ENCODE peak calls at places on chromosomes 12 and 14, in five cellular contexts. F, C, B, R and Z are unnamed samples.

GRCh38 chr14:54692261-54692861 is 125.4 kb downstream of the SAMD4A start:
- DNase-seq in F (no peak), R (no peak), B (no peak), C (no peak), Z (no peak)

GRCh38 chr14:104438166-104438887 is 141.2 kb upstream of the C14orf180 start:
- DNase-seq in R (no peak), F (no peak), C (peak; percentile 58), B (no peak), Z (no peak)

GRCh38 chr14:29240046-29240445 is 473.5 kb downstream of the FOXG1 start:
- DNase-seq in F (no peak), R (no peak), B (no peak), C (no peak), Z (no peak)

GRCh38 chr12:11712491-11712890 is 63.0 kb downstream of the ETV6 start:
- DNase-seq in F (no peak), C (no peak), R (no peak), B (no peak), Z (no peak)

GRCh38 chr14:92690171-92691011 is 58.0 kb downstream of the LGMN start:
- DNase-seq in R (peak; percentile 33), F (no peak), B (peak; percentile 63), C (peak; percentile 73), Z (no peak)

GRCh38 chr12:122125452-122126341 is 47.1 kb downstream of the MLXIP start:
- DNase-seq in F (no peak), C (peak; percentile 49), R (no peak), B (peak; percentile 68), Z (no peak)

GRCh38 chr12:55899035-55899434 is 28.7 kb downstream of the PYM1 start:
- DNase-seq in C (no peak), R (no peak), B (no peak), F (no peak), Z (no peak)

GRCh38 chr12:111747333-111747732 is 19.4 kb upstream of the ALDH2 start:
- DNase-seq in R (no peak), B (no peak), F (no peak), C (peak; percentile 23), Z (no peak)

GRCh38 chr12:132045751-132046150 is 96.0 kb downstream of the EP400 start:
- DNase-seq in C (peak; percentile 50), R (no peak), B (no peak), F (no peak), Z (no peak)

GRCh38 chr12:21763531-21763930 is 11.0 kb downstream of the KCNJ8 start:
- DNase-seq in F (no peak), R (no peak), C (no peak), B (no peak), Z (no peak)

GRCh38 chr12:2255301-2255700 is 202.5 kb downstream of the CACNA1C start:
- DNase-seq in F (no peak), R (no peak), C (no peak), B (no peak), Z (no peak)

GRCh38 chr14:81525129-81525528 is 8.5 kb downstream of the SEL1L start:
- DNase-seq in F (no peak), R (no peak), B (no peak), C (no peak), Z (no peak)

GRCh38 chr14:24092110-24092959 is 1.8 kb upstream of the PCK2 start:
- DNase-seq in C (peak; percentile 35), R (no peak), F (no peak), B (no peak), Z (peak; percentile 29)

GRCh38 chr14:77722301-77722700 is 14.4 kb downstream of the SLIRP start:
- DNase-seq in F (no peak), R (no peak), B (no peak), C (no peak), Z (no peak)

GRCh38 chr14:54206477-54206876 is 190.3 kb upstream of the CDKN3 start:
- DNase-seq in R (no peak), F (no peak), B (no peak), C (no peak), Z (no peak)

GRCh38 chr12:49200882-49201594 is 12.2 kb upstream of the TUBA1A start:
- DNase-seq in B (no peak), C (no peak), R (peak; percentile 72), F (peak; percentile 30), Z (no peak)

GRCh38 chr12:44748950-44749468 is 127.1 kb downstream of the NELL2 start:
- DNase-seq in R (no peak), C (no peak), F (no peak), B (no peak), Z (no peak)

GRCh38 chr12:132505105-132505851 is 15.3 kb downstream of the FBRSL1 start:
- DNase-seq in F (no peak), B (no peak), C (peak; percentile 90), R (no peak), Z (peak; percentile 78)

GRCh38 chr12:25996677-25997076 is 38.2 kb downstream of the RASSF8 start:
- DNase-seq in B (no peak), C (no peak), R (no peak), F (no peak), Z (no peak)

GRCh38 chr12:25992026-25992782 is 33.7 kb downstream of the RASSF8 start:
- DNase-seq in F (no peak), C (no peak), B (no peak), R (no peak), Z (no peak)

GRCh38 chr12:25995906-25996305 is 37.4 kb downstream of the RASSF8 start:
- DNase-seq in F (no peak), B (no peak), R (no peak), C (no peak), Z (no peak)

GRCh38 chr12:25994901-25995625 is 36.6 kb downstream of the RASSF8 start:
- DNase-seq in F (no peak), B (no peak), C (no peak), R (peak; percentile 41), Z (no peak)

GRCh38 chr12:25994252-25994651 is 35.8 kb downstream of the RASSF8 start:
- DNase-seq in B (no peak), F (no peak), C (no peak), R (no peak), Z (no peak)
- TF ChIP-seq POLR2AphosphoS5 in B (no peak), F (no peak), C (no peak), R (no peak), Z (no peak)

DNA sequence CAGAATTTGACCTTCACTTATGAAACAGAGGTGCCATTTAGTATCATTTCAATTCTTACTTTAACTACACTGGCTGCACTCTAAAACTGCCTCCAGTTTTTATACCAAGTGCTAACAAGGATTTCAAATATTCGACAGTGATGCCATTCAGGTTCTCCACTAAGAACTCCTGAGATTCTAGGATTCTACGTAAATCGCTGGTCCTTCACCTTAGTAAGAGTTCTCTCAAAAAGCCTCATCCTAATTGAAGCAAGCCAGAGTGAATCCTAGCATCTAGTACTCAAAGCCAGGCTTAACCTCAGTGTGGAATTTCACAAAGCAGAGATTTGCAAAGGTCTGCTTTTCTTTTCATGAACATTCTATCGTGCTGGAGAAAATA is 3.5 kb downstream of the SLC38A2 start:
- DNase-seq in F (no peak), C (no peak), B (no peak), R (no peak), Z (no peak)
- TF ChIP-seq POLR2AphosphoS5 in F (no peak), C (no peak), B (no peak), R (no peak), Z (no peak)

DNA sequence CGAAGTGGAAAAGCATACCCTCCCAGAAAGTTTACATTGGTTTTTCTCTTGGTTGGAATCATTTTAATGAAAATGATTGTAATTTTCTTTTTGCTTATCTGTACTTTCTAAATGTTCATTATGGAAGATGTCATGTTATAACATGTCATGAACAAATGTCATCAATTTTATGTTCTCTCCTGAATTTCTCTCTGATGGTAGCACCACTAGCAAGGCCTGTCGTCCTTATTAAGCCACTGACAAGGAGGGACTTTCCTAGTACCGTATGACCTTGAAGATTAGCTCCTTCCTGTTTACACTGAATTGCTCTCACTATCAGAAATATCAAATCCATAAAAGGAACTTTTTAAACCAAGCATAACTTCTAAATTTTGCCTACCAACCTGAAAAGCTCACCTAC is 99.0 kb downstream of the ESR2 start:
- DNase-seq in B (no peak), F (no peak), R (no peak), C (no peak), Z (no peak)
- TF ChIP-seq POLR2AphosphoS5 in B (no peak), F (no peak), R (no peak), C (no peak), Z (no peak)

GRCh38 chr14:94797887-94798286 is 28.0 kb upstream of the GSC start:
- DNase-seq in F (no peak), B (no peak), R (no peak), C (no peak), Z (no peak)
- TF ChIP-seq POLR2AphosphoS5 in F (no peak), B (no peak), R (no peak), C (no peak), Z (no peak)

DNA sequence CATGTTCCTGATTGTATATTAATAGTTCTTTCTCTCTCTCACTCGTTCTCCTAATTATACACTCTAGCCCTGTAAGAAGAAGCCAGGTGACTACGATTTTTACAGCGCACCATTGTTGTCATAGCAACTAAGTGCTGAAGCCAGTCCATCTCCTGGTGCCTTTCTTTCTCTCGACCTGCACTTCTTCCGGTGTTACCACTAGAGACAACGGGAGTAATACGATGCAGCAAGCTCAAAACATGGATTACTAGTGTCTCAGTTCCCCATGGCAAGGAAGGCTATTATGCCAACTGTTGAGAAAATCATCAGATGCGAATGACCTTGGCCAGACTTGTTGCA is 40.8 kb upstream of the DCD start:
- DNase-seq in R (peak; percentile 54), F (no peak), B (no peak), C (no peak), Z (no peak)
- TF ChIP-seq POLR2AphosphoS5 in R (no peak), F (no peak), B (no peak), C (no peak), Z (no peak)

GRCh38 chr12:108727868-108728735 is 3.2 kb downstream of the CORO1C start:
- DNase-seq in B (no peak), C (no peak), F (no peak), R (no peak), Z (no peak)
- TF ChIP-seq POLR2AphosphoS5 in B (no peak), C (no peak), F (no peak), R (no peak), Z (no peak)

GRCh38 chr12:53056901-53057300 is 7.0 kb downstream of the TNS2 start:
- DNase-seq in C (no peak), R (no peak), B (peak; percentile 60), F (no peak), Z (no peak)

GRCh38 chr12:53056296-53056695 is 6.4 kb downstream of the TNS2 start:
- DNase-seq in B (peak; percentile 65), R (no peak), C (no peak), F (no peak), Z (no peak)

GRCh38 chr12:53059434-53060063 is 9.7 kb downstream of the TNS2 start:
- DNase-seq in C (no peak), B (no peak), R (no peak), F (no peak), Z (no peak)

GRCh38 chr12:53058674-53059433 is 9.0 kb downstream of the TNS2 start:
- DNase-seq in F (no peak), R (no peak), C (peak; percentile 70), B (peak; percentile 77), Z (peak; percentile 75)

GRCh38 chr12:53057816-53058500 is 8.1 kb downstream of the TNS2 start:
- DNase-seq in B (peak; percentile 72), R (no peak), C (no peak), F (no peak), Z (no peak)
- TF ChIP-seq POLR2AphosphoS5 in B (no peak), R (no peak), C (peak; percentile 36), F (no peak), Z (no peak)